ENCODE peak calls at places on chromosomes 2 and 18, in six cellular contexts. One of them, this sample, is unnamed. For H3K36me3, the result is how much of the 10 kb centered on the place peaks cover.

GRCh38 chr18:76426738-76427305 is 68.2 kb downstream of the ZNF516 start:
- DNase-seq in CD8-positive, alpha-beta T cell: no peak
- DNase-seq in SJSA1: peak
- DNase-seq in aorta: no peak
- DNase-seq in upper lobe of right lung: peak
- DNase-seq in fibroblast of lung: peak
- DNase-seq in this sample: no peak

GRCh38 chr2:190607657-190608357 is 41.1 kb upstream of the NAB1 start:
- DNase-seq in aorta: no peak
- DNase-seq in CD8-positive, alpha-beta T cell: no peak
- DNase-seq in SJSA1: peak
- DNase-seq in upper lobe of right lung: no peak
- DNase-seq in fibroblast of lung: peak
- DNase-seq in this sample: no peak

GRCh38 chr2:148812306-148812705 is 62.7 kb upstream of the KIF5C start:
- DNase-seq in aorta: no peak
- DNase-seq in SJSA1: no peak
- DNase-seq in CD8-positive, alpha-beta T cell: no peak
- DNase-seq in fibroblast of lung: peak
- DNase-seq in upper lobe of right lung: no peak
- DNase-seq in this sample: no peak

GRCh38 chr18:50274044-50274442 is 7.3 kb downstream of the MBD1 start:
- DNase-seq in aorta: no peak
- DNase-seq in fibroblast of lung: no peak
- DNase-seq in upper lobe of right lung: no peak
- DNase-seq in SJSA1: no peak
- DNase-seq in CD8-positive, alpha-beta T cell: no peak
- DNase-seq in this sample: no peak

GRCh38 chr2:145939949-145940348 is 1420.0 kb upstream of the ZEB2 start:
- DNase-seq in aorta: no peak
- DNase-seq in CD8-positive, alpha-beta T cell: no peak
- DNase-seq in fibroblast of lung: no peak
- DNase-seq in SJSA1: no peak
- DNase-seq in upper lobe of right lung: no peak
- DNase-seq in this sample: no peak

GRCh38 chr2:65045651-65046050 is 10.6 kb upstream of the CEP68 start:
- DNase-seq in CD8-positive, alpha-beta T cell: no peak
- DNase-seq in SJSA1: peak
- DNase-seq in upper lobe of right lung: no peak
- DNase-seq in aorta: no peak
- DNase-seq in fibroblast of lung: no peak
- DNase-seq in this sample: no peak

GRCh38 chr2:96146881-96147592 is 1.8 kb upstream of the DUSP2 start:
- DNase-seq in aorta: peak
- DNase-seq in CD8-positive, alpha-beta T cell: no peak
- DNase-seq in upper lobe of right lung: peak
- DNase-seq in fibroblast of lung: no peak
- DNase-seq in SJSA1: no peak
- DNase-seq in this sample: no peak

GRCh38 chr2:96207778-96208143 is 866 bp downstream of the STARD7 start:
- DNase-seq in fibroblast of lung: no peak
- DNase-seq in CD8-positive, alpha-beta T cell: no peak
- DNase-seq in aorta: no peak
- DNase-seq in upper lobe of right lung: no peak
- DNase-seq in SJSA1: no peak
- DNase-seq in this sample: no peak

GRCh38 chr18:36467614-36468013 is 170.1 kb downstream of the FHOD3 start:
- DNase-seq in fibroblast of lung: no peak
- DNase-seq in SJSA1: no peak
- DNase-seq in upper lobe of right lung: no peak
- DNase-seq in aorta: no peak
- DNase-seq in CD8-positive, alpha-beta T cell: no peak
- DNase-seq in this sample: no peak

GRCh38 chr2:231308631-231309414 is 86.7 kb upstream of the B3GNT7 start:
- DNase-seq in fibroblast of lung: no peak
- DNase-seq in upper lobe of right lung: no peak
- DNase-seq in aorta: no peak
- DNase-seq in SJSA1: no peak
- DNase-seq in CD8-positive, alpha-beta T cell: no peak
- DNase-seq in this sample: no peak

GRCh38 chr2:181790716-181791649 is 100.5 kb upstream of the ITPRID2 start:
- DNase-seq in fibroblast of lung: peak
- DNase-seq in CD8-positive, alpha-beta T cell: no peak
- DNase-seq in aorta: no peak
- DNase-seq in SJSA1: peak
- DNase-seq in upper lobe of right lung: no peak
- DNase-seq in this sample: no peak

GRCh38 chr2:41806286-41806685 is 241.5 kb upstream of the PKDCC start:
- DNase-seq in fibroblast of lung: no peak
- DNase-seq in CD8-positive, alpha-beta T cell: no peak
- DNase-seq in upper lobe of right lung: no peak
- DNase-seq in aorta: no peak
- DNase-seq in SJSA1: no peak
- DNase-seq in this sample: no peak

GRCh38 chr2:869357-869871 is 81.2 kb upstream of the SNTG2 start:
- DNase-seq in fibroblast of lung: no peak
- DNase-seq in CD8-positive, alpha-beta T cell: no peak
- DNase-seq in aorta: no peak
- DNase-seq in upper lobe of right lung: peak
- DNase-seq in SJSA1: no peak
- DNase-seq in this sample: no peak

DNA sequence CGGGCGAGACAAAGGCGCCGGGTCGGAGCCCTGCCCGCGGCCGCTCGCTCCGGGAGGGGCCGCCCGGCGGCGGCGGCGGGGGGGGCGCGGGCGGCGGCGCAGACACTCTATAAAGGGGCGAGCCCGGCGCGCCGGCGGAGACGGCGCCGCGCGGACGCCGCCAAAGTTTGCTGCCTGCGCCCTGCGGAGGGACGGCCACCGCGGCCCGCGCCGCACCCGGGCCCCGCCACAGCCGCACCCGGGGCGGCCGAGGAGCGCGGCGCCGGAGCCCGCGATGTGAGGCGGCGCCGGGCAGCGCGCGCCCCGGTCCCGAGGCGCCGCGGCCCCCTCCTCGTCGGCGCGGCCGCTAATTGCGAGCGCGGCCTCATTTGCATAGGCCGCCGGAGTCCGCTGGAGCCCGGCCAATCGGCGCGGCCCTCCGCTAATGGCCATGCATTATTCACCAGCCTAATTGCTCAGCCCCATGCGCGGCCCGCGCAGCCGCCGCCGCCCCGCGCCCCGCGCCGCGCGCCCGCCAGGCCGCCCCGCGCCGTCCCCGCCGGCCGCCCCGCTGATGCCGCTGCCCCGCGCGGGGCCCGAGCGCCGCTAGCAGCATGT is at the start of gene SALL3:
- DNase-seq in CD8-positive, alpha-beta T cell: no peak
- DNase-seq in fibroblast of lung: no peak
- DNase-seq in SJSA1: no peak
- DNase-seq in aorta: no peak
- DNase-seq in upper lobe of right lung: no peak
- DNase-seq in this sample: no peak
- H3K36me3 ChIP-seq in CD8-positive, alpha-beta T cell: under half
- H3K36me3 ChIP-seq in fibroblast of lung: under half
- H3K36me3 ChIP-seq in SJSA1: under half
- H3K36me3 ChIP-seq in aorta: under half
- H3K36me3 ChIP-seq in upper lobe of right lung: under half
- H3K36me3 ChIP-seq in this sample: under half

DNA sequence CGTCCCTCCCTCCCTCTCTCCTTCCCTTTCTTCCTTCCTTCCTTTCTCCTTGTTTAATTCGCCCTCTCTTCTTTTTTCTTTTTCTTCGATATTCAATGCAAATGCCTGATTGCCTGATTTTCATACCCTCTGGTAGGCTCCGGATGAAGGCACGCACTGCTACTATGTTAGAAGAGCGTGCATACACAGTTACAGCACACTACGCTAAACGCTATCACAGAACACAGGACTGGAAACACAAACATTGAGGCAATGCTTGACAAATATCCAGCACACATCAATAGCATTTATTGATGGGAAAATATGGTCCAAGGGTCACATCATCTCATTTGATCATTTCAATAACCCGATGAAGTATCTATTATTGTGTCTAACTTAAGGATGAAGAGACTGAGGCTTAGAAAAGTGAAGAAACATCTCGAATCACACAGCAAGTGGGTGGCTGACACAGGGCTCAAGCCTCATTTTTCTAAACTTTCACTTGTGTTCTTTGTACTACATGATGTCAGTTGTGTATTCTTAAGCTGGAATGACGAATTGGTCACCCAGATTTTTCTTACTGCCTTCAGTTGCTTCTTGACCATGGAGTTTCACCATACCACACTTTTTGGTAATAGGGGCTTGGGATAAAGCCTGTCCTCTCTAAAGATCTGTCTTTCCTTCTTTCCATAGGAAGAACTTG is 101.8 kb downstream of the TRIB2 start:
- DNase-seq in CD8-positive, alpha-beta T cell: no peak
- DNase-seq in upper lobe of right lung: no peak
- DNase-seq in fibroblast of lung: no peak
- DNase-seq in SJSA1: no peak
- DNase-seq in aorta: no peak
- DNase-seq in this sample: no peak
- H3K4me3 ChIP-seq in CD8-positive, alpha-beta T cell: no peak
- H3K4me3 ChIP-seq in upper lobe of right lung: no peak
- H3K4me3 ChIP-seq in fibroblast of lung: no peak
- H3K4me3 ChIP-seq in SJSA1: no peak
- H3K4me3 ChIP-seq in aorta: no peak
- H3K4me3 ChIP-seq in this sample: no peak

GRCh38 chr2:46960618-46961017 is 45.0 kb upstream of the MCFD2 start:
- DNase-seq in CD8-positive, alpha-beta T cell: no peak
- DNase-seq in fibroblast of lung: no peak
- DNase-seq in upper lobe of right lung: no peak
- DNase-seq in aorta: no peak
- DNase-seq in SJSA1: no peak
- DNase-seq in this sample: no peak
- H3K36me3 ChIP-seq in CD8-positive, alpha-beta T cell: under half
- H3K36me3 ChIP-seq in fibroblast of lung: under half
- H3K36me3 ChIP-seq in upper lobe of right lung: under half
- H3K36me3 ChIP-seq in aorta: under half
- H3K36me3 ChIP-seq in SJSA1: half or more
- H3K36me3 ChIP-seq in this sample: under half

DNA sequence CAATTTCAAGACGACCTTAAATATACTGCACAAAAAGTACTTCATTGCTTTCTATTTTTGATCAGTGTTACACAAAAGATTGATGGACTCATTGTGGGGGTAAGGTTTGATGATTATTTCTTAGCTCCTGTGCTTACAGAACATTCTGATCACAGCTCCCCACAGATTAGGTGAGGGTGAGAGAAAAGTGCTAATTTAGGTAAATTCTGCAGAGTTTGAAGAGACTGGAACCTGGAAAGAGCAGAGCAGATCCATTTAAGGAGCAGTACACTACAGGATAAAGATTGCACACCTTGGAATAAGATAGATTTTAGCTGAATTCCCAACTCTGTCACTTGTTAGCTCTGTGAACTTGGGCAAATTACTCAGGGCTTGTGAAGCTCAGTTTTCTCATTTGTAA is 291.9 kb upstream of the CDH7 start:
- DNase-seq in aorta: no peak
- DNase-seq in SJSA1: no peak
- DNase-seq in CD8-positive, alpha-beta T cell: no peak
- DNase-seq in upper lobe of right lung: no peak
- DNase-seq in fibroblast of lung: no peak
- DNase-seq in this sample: no peak
- H3K4me3 ChIP-seq in aorta: no peak
- H3K4me3 ChIP-seq in SJSA1: no peak
- H3K4me3 ChIP-seq in CD8-positive, alpha-beta T cell: no peak
- H3K4me3 ChIP-seq in upper lobe of right lung: no peak
- H3K4me3 ChIP-seq in fibroblast of lung: no peak
- H3K4me3 ChIP-seq in this sample: no peak

GRCh38 chr2:127515383-127515915 is 10.8 kb downstream of the IWS1 start:
- DNase-seq in upper lobe of right lung: no peak
- DNase-seq in aorta: no peak
- DNase-seq in SJSA1: no peak
- DNase-seq in fibroblast of lung: peak
- DNase-seq in CD8-positive, alpha-beta T cell: no peak
- DNase-seq in this sample: no peak

GRCh38 chr2:127520424-127520823 is 5.9 kb downstream of the IWS1 start:
- DNase-seq in aorta: no peak
- DNase-seq in fibroblast of lung: no peak
- DNase-seq in upper lobe of right lung: no peak
- DNase-seq in CD8-positive, alpha-beta T cell: no peak
- DNase-seq in SJSA1: no peak
- DNase-seq in this sample: no peak

GRCh38 chr2:127516031-127516430 is 10.3 kb downstream of the IWS1 start:
- DNase-seq in CD8-positive, alpha-beta T cell: no peak
- DNase-seq in SJSA1: peak
- DNase-seq in upper lobe of right lung: peak
- DNase-seq in fibroblast of lung: peak
- DNase-seq in aorta: peak
- DNase-seq in this sample: no peak

GRCh38 chr2:127514485-127514884 is 11.8 kb downstream of the IWS1 start:
- DNase-seq in aorta: no peak
- DNase-seq in fibroblast of lung: no peak
- DNase-seq in SJSA1: no peak
- DNase-seq in upper lobe of right lung: no peak
- DNase-seq in CD8-positive, alpha-beta T cell: no peak
- DNase-seq in this sample: no peak

DNA sequence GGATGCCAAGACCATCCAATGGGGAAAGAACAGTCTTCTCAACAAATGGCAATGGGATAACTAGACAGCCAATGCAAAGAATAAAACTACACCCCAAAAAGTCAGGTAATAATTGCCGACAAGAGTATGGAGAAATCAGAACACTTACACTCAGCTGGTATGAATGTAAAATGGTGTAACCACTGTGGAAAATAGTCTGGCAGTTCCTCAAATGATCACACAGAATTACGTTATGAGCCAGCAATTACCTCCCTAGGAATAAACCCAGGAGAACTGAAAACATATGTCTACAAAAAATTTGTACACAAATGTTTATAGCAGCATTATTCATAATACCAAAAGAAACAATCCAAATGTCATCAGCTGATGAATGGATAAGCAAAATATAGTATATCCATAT is 8.8 kb downstream of the IWS1 start:
- DNase-seq in aorta: no peak
- DNase-seq in upper lobe of right lung: no peak
- DNase-seq in fibroblast of lung: no peak
- DNase-seq in SJSA1: no peak
- DNase-seq in CD8-positive, alpha-beta T cell: no peak
- DNase-seq in this sample: no peak
- H3K36me3 ChIP-seq in aorta: under half
- H3K36me3 ChIP-seq in upper lobe of right lung: half or more
- H3K36me3 ChIP-seq in fibroblast of lung: under half
- H3K36me3 ChIP-seq in SJSA1: half or more
- H3K36me3 ChIP-seq in CD8-positive, alpha-beta T cell: under half
- H3K36me3 ChIP-seq in this sample: under half

GRCh38 chr2:232926448-232927040 is 56.5 kb downstream of the SNORC start:
- DNase-seq in fibroblast of lung: no peak
- DNase-seq in upper lobe of right lung: no peak
- DNase-seq in SJSA1: no peak
- DNase-seq in CD8-positive, alpha-beta T cell: no peak
- DNase-seq in aorta: no peak
- DNase-seq in this sample: no peak
- H3K4me3 ChIP-seq in fibroblast of lung: peak
- H3K4me3 ChIP-seq in upper lobe of right lung: no peak
- H3K4me3 ChIP-seq in SJSA1: peak
- H3K4me3 ChIP-seq in CD8-positive, alpha-beta T cell: no peak
- H3K4me3 ChIP-seq in aorta: no peak
- H3K4me3 ChIP-seq in this sample: no peak

This sample was measured in naive thymus-derived CD4-positive, alpha-beta T cell.